ENCODE peak calls at places on chromosome 11, in ten cellular contexts. D, Y, V, S, U, I, Z, J, O and G are unnamed samples.

GRCh38 chr11:96235725-96236124 is 107.3 kb downstream of the MAML2 start:
- DNase-seq in V (no peak), Y (no peak), O (no peak), U (peak; percentile 74), D (no peak), Z (no peak), J (no peak), S (no peak), I (no peak), G (no peak)

GRCh38 chr11:96199563-96200025 is 143.4 kb downstream of the MAML2 start:
- DNase-seq in U (peak; percentile 74), O (no peak), D (no peak), V (no peak), J (no peak), S (no peak), I (no peak), Y (no peak), Z (no peak), G (no peak)

GRCh38 chr11:121634889-121635288 is 182.1 kb upstream of the SORL1-AS1 start:
- DNase-seq in D (peak; percentile 36), S (no peak), U (peak; percentile 97), I (no peak), Y (no peak), V (no peak), J (no peak), O (no peak), Z (no peak), G (peak; percentile 75)

GRCh38 chr11:91295591-91295990 is 929.0 kb upstream of the FAT3 start:
- DNase-seq in D (no peak), J (no peak), V (no peak), Y (no peak), S (no peak), I (no peak), Z (no peak), O (no peak), U (peak; percentile 33), G (no peak)

GRCh38 chr11:97610000-97610399 is 1220.2 kb downstream of the JRKL start:
- DNase-seq in O (no peak), V (no peak), U (peak; percentile 22), S (no peak), Y (no peak), D (peak; percentile 34), I (no peak), J (no peak), Z (no peak), G (no peak)

GRCh38 chr11:78714539-78714938 is 139.9 kb upstream of the NARS2 start:
- DNase-seq in V (no peak), J (no peak), O (no peak), S (no peak), I (no peak), D (no peak), Z (no peak), U (no peak), Y (no peak), G (no peak)

GRCh38 chr11:638616-639323 is 1.7 kb downstream of the DRD4 start:
- DNase-seq in I (no peak), Y (no peak), Z (no peak), U (no peak), V (no peak), O (no peak), S (peak; percentile 90), D (no peak), J (no peak), G (no peak)

GRCh38 chr11:1336836-1337646 is 27.6 kb upstream of the TOLLIP start:
- DNase-seq in O (no peak), Z (no peak), U (no peak), Y (no peak), D (no peak), V (peak; percentile 37), J (peak; percentile 76), S (peak; percentile 69), I (no peak), G (no peak)

GRCh38 chr11:10996678-10997077 is 138.8 kb upstream of the ZBED5 start:
- DNase-seq in S (no peak), I (no peak), D (no peak), O (no peak), J (no peak), Y (no peak), V (no peak), Z (no peak), U (no peak), G (no peak)

GRCh38 chr11:43268161-43268560 is 43.6 kb upstream of the API5 start:
- DNase-seq in D (no peak), I (no peak), J (no peak), S (peak; percentile 17), U (no peak), Z (no peak), V (no peak), O (no peak), Y (no peak), G (no peak)

GRCh38 chr11:123408619-123409455 is 21.2 kb upstream of the GRAMD1B start:
- DNase-seq in Y (no peak), O (no peak), Z (no peak), V (no peak), D (no peak), J (no peak), S (no peak), I (no peak), U (no peak), G (no peak)

GRCh38 chr11:123407996-123408597 is 22.0 kb upstream of the GRAMD1B start:
- DNase-seq in U (no peak), V (no peak), Y (no peak), I (no peak), D (no peak), Z (no peak), J (no peak), O (no peak), S (no peak), G (no peak)

GRCh38 chr11:123409456-123409801 is 20.6 kb upstream of the GRAMD1B start:
- DNase-seq in I (no peak), Z (no peak), Y (no peak), D (no peak), S (no peak), O (no peak), V (no peak), J (no peak), U (no peak), G (no peak)

GRCh38 chr11:123406441-123407123 is 23.5 kb upstream of the GRAMD1B start:
- DNase-seq in V (no peak), S (no peak), Y (no peak), I (no peak), O (no peak), D (no peak), Z (no peak), U (no peak), J (no peak), G (no peak)

DNA sequence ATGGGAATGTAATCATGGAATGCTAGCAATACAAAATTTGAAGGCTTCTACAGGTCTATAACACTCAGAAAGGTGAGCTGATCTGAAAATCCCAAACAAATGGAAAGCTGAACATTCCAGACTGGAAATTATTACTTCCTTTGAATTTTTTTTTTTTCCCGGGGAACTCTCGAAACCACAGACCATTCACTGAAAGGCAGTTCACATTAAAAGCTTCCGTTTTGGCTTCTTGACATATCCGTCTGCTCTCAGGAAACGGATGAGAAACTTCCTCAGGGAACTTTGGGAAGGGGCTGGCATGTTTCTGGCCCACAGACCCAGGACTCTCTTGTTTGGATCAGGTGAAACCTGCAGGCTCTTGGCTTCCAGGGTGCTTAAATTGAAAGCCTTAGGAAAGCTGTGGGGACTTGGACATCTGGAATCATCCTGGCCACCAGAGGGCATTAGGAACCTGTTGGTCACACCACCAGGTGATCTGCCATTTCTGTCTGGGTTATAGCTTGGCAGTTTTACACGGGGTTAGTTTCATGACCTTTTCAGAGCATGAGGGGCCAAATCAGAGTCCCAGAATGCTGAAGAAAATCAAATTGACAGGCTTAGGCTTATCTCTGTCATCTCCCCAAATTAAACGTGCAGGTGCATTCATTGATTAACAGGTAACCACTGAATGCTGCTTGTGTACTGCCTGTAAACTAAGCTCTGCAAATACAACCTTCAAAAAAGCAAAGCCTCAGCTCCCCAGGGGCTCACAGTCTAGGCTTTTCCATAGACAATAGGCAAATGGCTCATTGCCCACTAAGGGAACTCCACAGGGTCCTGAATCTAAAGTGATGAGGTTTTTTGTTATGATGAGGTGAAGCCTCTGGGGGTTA is 22.7 kb upstream of the GRAMD1B start:
- DNase-seq in Y (no peak), D (peak; percentile 76), O (peak; percentile 32), S (peak; percentile 88), V (peak; percentile 32), U (peak; percentile 51), J (no peak), Z (peak; percentile 27), I (no peak), G (peak; percentile 41)
- TF ChIP-seq CTCF in Y (peak; percentile 75), D (peak; percentile 81), O (peak; percentile 45), S (peak; percentile 78), V (peak; percentile 72), U (peak; percentile 56), J (peak; percentile 42), Z (peak; percentile 89), I (peak; percentile 78), G (peak; percentile 87)

DNA sequence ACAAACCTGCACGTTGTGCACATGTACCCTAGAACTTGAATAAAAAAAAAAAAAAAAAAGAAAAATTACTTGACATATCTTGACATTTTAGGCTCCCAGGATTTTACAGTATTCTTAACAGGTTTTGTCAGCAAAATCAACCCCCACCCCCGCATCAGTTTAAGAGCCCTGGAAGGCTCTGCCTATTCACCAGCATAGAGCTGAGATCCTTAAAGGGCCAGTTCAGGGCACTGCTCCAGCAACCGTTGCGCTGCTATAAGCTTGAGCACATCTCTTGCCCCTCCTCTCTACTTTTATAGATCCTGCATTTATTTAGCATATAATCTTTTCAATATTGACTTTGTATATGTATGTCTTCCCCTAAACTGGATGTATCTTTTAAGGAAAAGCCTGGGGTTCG is 697 bp upstream of the PAFAH1B2 start:
- DNase-seq in D (peak; percentile 62), I (no peak), U (peak; percentile 59), O (peak; percentile 58), V (no peak), S (peak; percentile 57), Y (no peak), Z (no peak), J (peak; percentile 67), G (peak; percentile 41)
- TF ChIP-seq CTCF in D (no peak), I (no peak), U (no peak), O (no peak), V (no peak), S (no peak), Y (no peak), Z (no peak), J (no peak), G (no peak)

DNA sequence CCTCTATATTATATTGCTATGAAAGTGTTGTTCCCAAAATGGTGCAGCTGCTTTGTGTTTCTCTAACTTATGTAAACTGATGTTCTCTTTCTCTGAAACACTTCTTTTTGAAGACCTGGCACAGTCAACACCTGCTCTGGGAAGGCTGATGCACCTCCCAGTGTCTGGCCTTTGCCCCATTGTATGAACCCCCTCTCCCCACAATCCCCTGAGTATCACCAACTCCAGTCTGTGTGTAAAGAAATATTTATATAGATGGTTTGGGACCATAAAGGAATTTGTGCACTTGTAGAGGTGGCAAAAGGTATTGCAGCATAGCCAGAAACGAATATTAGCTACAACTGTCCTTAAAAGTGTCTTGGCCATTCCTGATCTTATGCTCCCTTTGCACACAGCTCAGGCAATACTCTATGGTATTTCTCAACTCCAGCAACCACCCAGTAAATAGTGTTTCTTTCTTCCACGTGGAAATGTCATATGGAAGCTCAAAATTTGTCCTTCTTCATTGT is 365.2 kb upstream of the DDI1 start:
- DNase-seq in O (no peak), I (no peak), Y (no peak), D (peak; percentile 4), V (no peak), J (no peak), Z (no peak), U (no peak), S (no peak), G (no peak)
- TF ChIP-seq CTCF in O (no peak), I (peak; percentile 23), Y (peak; percentile 55), D (no peak), V (peak; percentile 38), J (no peak), Z (no peak), U (no peak), S (peak; percentile 13), G (no peak)

GRCh38 chr11:9662273-9662672 is 1.6 kb upstream of the SWAP70 start:
- DNase-seq in O (no peak), I (no peak), S (no peak), Y (no peak), J (no peak), U (no peak), D (peak; percentile 74), Z (no peak), V (no peak), G (no peak)
- TF ChIP-seq CTCF in O (no peak), I (no peak), S (no peak), Y (no peak), J (no peak), U (no peak), D (no peak), Z (no peak), V (no peak), G (no peak)